ENCODE peak calls at places on chromosomes 11 and 22, in nine cellular contexts. L is AG04449, A is progenitor cell of endocrine pancreas, W is endothelial cell of umbilical vein, H is omental fat pad, Z is transverse colon, N is fibroblast of pulmonary artery, P is WTC11, V is Calu3. R is an unnamed sample.

GRCh38 chr11:41316726-41317125 is 142.7 kb downstream of the LRRC4C start:
- DNase-seq in Z (no peak), N (no peak), V (no peak), W (no peak), H (no peak), P (no peak), L (no peak), A (no peak), R (no peak)

GRCh38 chr11:61707574-61707973 is 27.4 kb downstream of the DAGLA start:
- DNase-seq in L (no peak), V (peak), W (no peak), A (no peak), Z (peak), N (no peak), H (no peak), P (no peak), R (no peak)

GRCh38 chr22:32528316-32528715 is 53.7 kb downstream of the FBXO7 start:
- DNase-seq in L (no peak), H (no peak), N (no peak), W (no peak), V (no peak), P (no peak), A (no peak), Z (no peak), R (no peak)

GRCh38 chr11:100467821-100468508 is 219.1 kb upstream of the ARHGAP42 start:
- DNase-seq in V (no peak), W (no peak), P (no peak), N (no peak), A (no peak), H (no peak), L (no peak), Z (no peak), R (no peak)

GRCh38 chr11:109027851-109028250 is 363.0 kb downstream of the DDX10 start:
- DNase-seq in N (no peak), L (no peak), Z (no peak), A (no peak), H (no peak), W (no peak), V (no peak), P (no peak), R (no peak)

GRCh38 chr11:35937751-35938150 is 6.1 kb upstream of the LDLRAD3 start:
- DNase-seq in N (no peak), L (no peak), A (no peak), Z (no peak), H (no peak), P (no peak), W (no peak), V (no peak), R (no peak)

GRCh38 chr11:129815596-129816461 is at the start of gene TMEM45B:
- DNase-seq in Z (peak), V (peak), N (no peak), H (no peak), P (peak), W (no peak), L (no peak), A (peak), R (no peak)

GRCh38 chr22:36770116-36770945 is 5.6 kb downstream of the IFT27 start:
- DNase-seq in A (no peak), L (no peak), Z (no peak), H (peak), W (no peak), N (peak), P (no peak), V (no peak), R (no peak)

GRCh38 chr11:118881130-118881717 is 2.5 kb upstream of the CXCR5 start:
- DNase-seq in W (no peak), P (no peak), Z (no peak), N (no peak), A (no peak), H (no peak), L (no peak), V (no peak), R (no peak)

GRCh38 chr22:28951969-28952521 is 68.7 kb downstream of the ZNRF3 start:
- DNase-seq in P (peak), A (no peak), Z (peak), N (peak), W (no peak), L (no peak), H (no peak), V (peak), R (peak)
- TF ChIP-seq CTCF in P (no peak), A (no peak), Z (peak), N (peak), W (no peak), L (peak), H (no peak), V (no peak), R (peak)

DNA sequence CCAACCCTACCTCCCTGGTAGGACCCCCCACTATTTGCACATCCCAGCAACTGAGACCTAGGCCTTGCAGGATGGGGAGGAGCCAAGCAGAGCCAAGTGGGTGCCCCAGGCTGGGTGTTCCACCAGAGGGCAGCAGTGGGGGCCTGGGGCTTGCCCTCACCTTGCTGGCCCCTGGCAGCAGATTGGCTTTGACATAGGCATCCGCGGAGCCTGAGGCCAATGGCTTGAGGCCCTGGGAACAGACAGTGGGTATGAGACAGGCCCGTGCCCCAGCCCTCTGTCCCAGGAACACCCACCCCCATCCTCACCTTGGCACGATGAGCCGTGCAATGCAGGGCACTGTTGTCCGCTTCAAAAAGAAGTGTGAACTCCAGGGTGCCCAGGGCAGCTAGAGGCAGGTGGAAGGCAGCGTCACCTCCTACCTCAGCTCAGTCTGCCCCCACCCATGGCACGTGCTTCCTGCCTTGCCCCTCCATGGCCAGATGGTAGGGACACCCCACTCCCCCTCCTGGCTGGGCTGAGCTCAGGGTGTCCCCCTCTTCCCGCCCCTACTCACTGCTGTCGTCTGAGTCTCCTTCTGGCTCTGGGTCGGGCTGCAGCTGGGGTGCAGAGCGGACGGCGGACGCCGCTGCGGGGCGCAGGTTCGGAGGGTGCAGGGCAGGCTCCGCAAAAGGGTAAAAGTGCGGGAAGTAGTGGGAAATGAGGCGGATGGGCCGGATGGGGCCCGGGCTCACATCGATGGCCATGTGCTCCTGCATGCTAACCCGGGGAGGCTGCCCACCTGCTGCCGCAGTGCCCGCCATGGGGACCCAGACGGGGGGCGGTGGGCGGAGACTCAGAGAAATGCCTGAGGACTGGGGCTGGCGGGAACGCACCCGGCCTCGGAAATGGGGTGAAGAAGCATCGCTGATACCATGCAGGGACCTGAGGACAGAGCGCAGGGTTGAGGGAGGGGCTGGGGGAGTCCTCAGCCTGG is 9.0 kb downstream of the NDUFV1 start:
- DNase-seq in A (no peak), V (peak), W (no peak), N (peak), L (no peak), Z (peak), P (peak), H (no peak), R (peak)
- TF ChIP-seq CTCF in A (peak), V (no peak), W (peak), N (peak), L (peak), Z (peak), P (peak), H (no peak), R (peak)

DNA sequence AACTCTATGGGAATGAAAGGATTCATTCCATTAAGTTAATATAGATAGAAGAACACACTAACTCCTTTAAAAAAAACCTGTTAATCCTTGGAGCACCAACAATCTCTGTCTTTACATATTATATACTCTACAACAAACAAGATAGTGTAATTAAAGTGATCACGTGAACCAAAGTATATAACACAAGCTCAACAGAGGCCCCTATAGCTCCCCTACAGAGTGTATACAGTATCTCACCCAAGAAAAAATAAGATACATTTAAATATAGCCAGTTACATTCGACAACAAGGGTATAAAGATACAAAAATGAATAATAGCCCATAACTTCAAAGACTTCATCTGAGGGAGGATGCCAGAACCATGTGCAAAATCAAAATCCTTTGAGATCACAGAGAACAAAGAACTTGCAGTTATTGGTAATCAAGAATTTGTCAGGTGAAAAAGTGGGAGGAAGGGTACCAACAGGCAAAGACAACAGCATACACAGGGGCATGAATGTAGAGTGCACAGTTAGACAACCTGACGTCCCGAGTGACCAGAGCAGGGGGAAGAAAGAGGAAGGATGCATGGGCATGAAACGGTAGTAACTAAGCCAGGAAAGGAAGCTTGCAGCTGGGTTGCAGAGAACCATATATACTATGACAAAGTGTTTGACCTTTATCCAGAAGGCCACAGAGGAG is 4.7 kb downstream of the FCHSD2 start:
- DNase-seq in P (no peak), L (no peak), H (no peak), Z (no peak), A (no peak), N (no peak), V (no peak), W (no peak), R (no peak)
- TF ChIP-seq CTCF in P (no peak), L (no peak), H (no peak), Z (no peak), A (no peak), N (no peak), V (no peak), W (no peak), R (no peak)

DNA sequence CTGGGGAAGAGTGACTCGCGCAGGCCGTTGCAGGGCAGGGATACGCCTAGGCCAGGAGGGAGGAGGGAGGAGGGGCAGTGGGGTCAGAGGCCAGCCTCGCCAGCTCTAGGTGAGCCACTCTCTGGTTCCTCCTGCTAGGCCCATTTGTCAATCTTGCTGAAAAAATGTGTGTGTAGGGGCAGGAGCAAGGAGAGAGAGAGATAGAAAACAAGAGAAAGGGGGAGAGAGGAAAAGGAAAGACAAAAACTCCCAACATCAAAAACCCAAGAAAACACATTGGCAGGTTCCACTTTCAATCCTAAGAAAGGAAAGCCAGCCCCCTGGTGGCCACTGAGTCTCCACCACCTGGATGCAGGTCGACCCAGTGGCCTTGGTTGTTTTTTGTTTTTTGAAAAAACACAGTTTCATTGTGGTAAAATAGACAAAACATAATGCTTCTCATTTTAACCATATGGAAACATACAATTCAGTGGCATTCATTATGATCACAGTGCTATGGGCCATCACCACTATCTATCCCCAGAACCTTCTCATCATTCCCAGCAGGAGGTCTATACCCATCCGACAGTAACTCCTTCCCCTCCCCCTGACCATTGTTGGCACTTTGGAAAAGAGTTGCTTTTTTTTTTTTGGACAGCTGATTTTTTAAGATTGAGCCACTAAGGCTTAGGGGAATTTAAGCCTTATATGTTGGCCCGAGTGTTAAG is 10.9 kb downstream of the OMP start:
- DNase-seq in P (peak), V (peak), Z (no peak), L (no peak), A (no peak), N (peak), H (no peak), W (peak), R (peak)
- TF ChIP-seq CTCF in P (peak), V (peak), Z (peak), L (peak), A (peak), N (peak), H (no peak), W (peak), R (peak)

DNA sequence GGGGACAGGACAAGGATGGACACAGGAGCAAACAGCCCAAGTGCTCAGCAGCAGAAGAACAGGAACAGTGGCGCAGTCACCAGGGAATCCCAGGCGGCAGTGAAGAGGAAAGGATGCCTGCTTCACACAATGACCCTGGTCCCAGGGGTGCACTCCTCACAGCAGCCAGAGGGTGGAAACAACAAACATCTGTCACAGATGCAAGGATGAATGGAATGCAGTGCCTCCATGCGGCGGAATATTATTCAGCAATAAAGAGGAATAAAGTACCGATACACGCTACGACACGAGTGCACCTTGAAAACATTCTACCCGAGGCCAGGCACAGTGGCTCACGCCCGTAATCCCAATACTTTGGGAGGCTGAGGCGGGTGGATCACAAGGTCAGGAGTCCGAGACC is 12.7 kb downstream of the CSNK1E start:
- DNase-seq in L (no peak), Z (no peak), W (no peak), N (no peak), A (no peak), P (no peak), V (no peak), H (no peak), R (peak)
- TF ChIP-seq CTCF in L (no peak), Z (no peak), W (no peak), N (peak), A (peak), P (no peak), V (no peak), H (no peak), R (peak)

DNA sequence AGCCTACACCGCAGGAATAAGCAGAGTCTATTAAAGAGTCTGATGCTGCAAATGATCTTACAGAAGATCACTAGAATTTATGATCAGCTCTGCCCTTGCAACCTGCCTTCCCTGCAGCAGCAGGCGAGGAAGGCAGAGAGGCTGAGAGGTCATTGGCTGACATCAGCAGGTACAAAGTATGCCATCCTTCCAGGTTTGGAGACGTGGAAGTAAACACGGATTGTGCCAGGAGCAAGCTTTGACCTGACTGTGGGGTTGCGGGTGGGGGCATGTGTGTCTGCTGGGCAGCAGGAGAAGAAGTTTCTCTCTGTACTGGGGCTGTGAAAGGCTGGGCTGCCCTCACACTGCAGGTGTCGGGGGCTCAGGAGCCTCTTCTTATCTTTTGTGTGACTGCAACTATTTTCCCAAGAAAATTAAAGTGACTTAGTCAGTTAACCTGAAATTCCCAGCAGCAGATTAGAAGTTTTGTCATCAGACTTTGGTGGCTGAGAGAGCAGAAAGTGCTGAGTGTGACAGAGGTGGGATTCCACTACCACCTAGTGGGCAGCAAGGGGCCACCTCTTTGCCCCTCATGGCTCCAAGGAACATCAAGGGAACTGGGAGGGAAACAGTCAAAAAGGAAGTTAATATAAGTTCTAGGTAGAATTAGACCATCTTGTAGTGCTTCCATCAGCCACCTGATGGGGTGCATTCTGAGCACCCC is 565.9 kb downstream of the ETS1 start:
- DNase-seq in L (no peak), Z (no peak), N (peak), P (peak), H (no peak), W (no peak), V (no peak), A (no peak), R (peak)
- TF ChIP-seq CTCF in L (peak), Z (no peak), N (peak), P (peak), H (no peak), W (peak), V (no peak), A (peak), R (peak)

R was measured in cardiac fibroblast.